ENCODE peak calls at places on chromosomes 13 and 19, in five cellular contexts. S is nucleus accumbens, Z is HAP-1, Y is AG09309, Q is A172. D is an unnamed sample.

GRCh38 chr13:71864094-71864980 is 2.7 kb downstream of the DACH1 start:
- DNase-seq in S (no peak), Z (peak), Y (no peak), Q (no peak), D (peak)

GRCh38 chr19:33529094-33529676 is 7.6 kb upstream of the PEPD start:
- DNase-seq in S (no peak), Z (no peak), Y (no peak), Q (no peak), D (no peak)

GRCh38 chr19:54256250-54257115 is 590 bp downstream of the LILRB5 start:
- DNase-seq in S (no peak), Z (no peak), Y (no peak), Q (no peak), D (no peak)

GRCh38 chr19:7348587-7349230 is at the start of gene ARHGEF18:
- DNase-seq in S (no peak), Z (no peak), Y (no peak), Q (no peak), D (peak)

GRCh38 chr19:18097217-18097992 is at the start of gene MAST3:
- DNase-seq in S (peak), Z (peak), Y (no peak), Q (peak), D (peak)

GRCh38 chr13:21973437-21974125 is 302.7 kb downstream of the FGF9 start:
- DNase-seq in S (no peak), Z (no peak), Y (no peak), Q (no peak), D (no peak)

GRCh38 chr19:3604227-3604986 is 2.3 kb downstream of the TBXA2R start:
- DNase-seq in S (no peak), Z (no peak), Y (no peak), Q (no peak), D (peak)

GRCh38 chr13:111905609-111905945 is 161.4 kb upstream of the SOX1 start:
- DNase-seq in S (no peak), Z (no peak), Y (no peak), Q (no peak), D (no peak)

GRCh38 chr19:4057913-4058695 is 8.6 kb downstream of the ZBTB7A start:
- DNase-seq in S (no peak), Z (peak), Y (peak), Q (peak), D (peak)

GRCh38 chr13:87769445-87769844 is 98.3 kb downstream of the SLITRK5 start:
- DNase-seq in S (no peak), Z (no peak), Y (no peak), Q (no peak), D (no peak)

GRCh38 chr19:46624958-46625661 is at the start of gene PTGIR:
- DNase-seq in S (no peak), Z (no peak), Y (no peak), Q (peak), D (no peak)

GRCh38 chr13:55627221-55627620 is 1513.5 kb upstream of the PRR20A start:
- DNase-seq in S (no peak), Z (no peak), Y (no peak), Q (no peak), D (no peak)

GRCh38 chr19:38210458-38210987 is 13.5 kb downstream of the DPF1 start:
- DNase-seq in S (peak), Z (peak), Y (no peak), Q (no peak), D (peak)

GRCh38 chr13:50936681-50937080 is 27.1 kb downstream of the RNASEH2B start:
- DNase-seq in S (no peak), Z (no peak), Y (peak), Q (no peak), D (no peak)

GRCh38 chr19:48611872-48612271 is 3.0 kb downstream of the FAM83E start:
- DNase-seq in S (no peak), Z (no peak), Y (no peak), Q (no peak), D (no peak)

GRCh38 chr13:24008679-24009078 is 111.4 kb upstream of the C1QTNF9B start:
- DNase-seq in S (no peak), Z (no peak), Y (no peak), Q (no peak), D (no peak)

GRCh38 chr13:78121459-78122348 is 203.1 kb upstream of the EDNRB start:
- DNase-seq in S (peak), Z (peak), Y (peak), Q (peak), D (no peak)

GRCh38 chr19:51607077-51607476 is 23.1 kb downstream of the SIGLEC5 start:
- DNase-seq in S (no peak), Z (no peak), Y (no peak), Q (no peak), D (no peak)

GRCh38 chr19:447816-448546 is 12.9 kb downstream of the SHC2 start:
- DNase-seq in S (no peak), Z (no peak), Y (no peak), Q (no peak), D (no peak)

GRCh38 chr13:43023244-43023931 is at the start of gene DNAJC15:
- DNase-seq in S (peak), Z (no peak), Y (no peak), Q (peak), D (peak)

GRCh38 chr19:2912306-2912705 is 11.6 kb downstream of the ZNF57 start:
- DNase-seq in S (no peak), Z (no peak), Y (no peak), Q (no peak), D (no peak)

GRCh38 chr13:99873141-99873540 is 98.4 kb downstream of the ZIC5 start:
- DNase-seq in S (no peak), Z (no peak), Y (no peak), Q (no peak), D (no peak)

GRCh38 chr19:29091127-29091526 is 121.8 kb downstream of the UQCRFS1 start:
- DNase-seq in S (no peak), Z (no peak), Y (no peak), Q (no peak), D (no peak)

GRCh38 chr19:43936219-43936618 is 1.1 kb upstream of the ZNF45 start:
- DNase-seq in S (no peak), Z (no peak), Y (no peak), Q (no peak), D (no peak)

GRCh38 chr19:9836021-9836420 is 903 bp downstream of the PIN1 start:
- DNase-seq in S (no peak), Z (no peak), Y (peak), Q (peak), D (no peak)

GRCh38 chr13:113671066-113672001 is 4.3 kb downstream of the GRK1 start:
- DNase-seq in S (no peak), Z (no peak), Y (no peak), Q (no peak), D (peak)

GRCh38 chr13:49580980-49581680 is 4.2 kb downstream of the RCBTB1 start:
- DNase-seq in S (no peak), Z (no peak), Y (no peak), Q (no peak), D (no peak)

GRCh38 chr19:46155237-46155636 is 7.2 kb downstream of the IGFL2 start:
- DNase-seq in S (no peak), Z (no peak), Y (no peak), Q (no peak), D (no peak)

GRCh38 chr19:38686530-38686888 is 39.1 kb downstream of the ACTN4 start:
- DNase-seq in S (no peak), Z (no peak), Y (no peak), Q (no peak), D (no peak)

GRCh38 chr13:114235697-114236096 is 1.0 kb downstream of the CDC16 start:
- DNase-seq in S (no peak), Z (no peak), Y (no peak), Q (no peak), D (no peak)

GRCh38 chr13:34346626-34347025 is 528.7 kb downstream of the RFC3 start:
- DNase-seq in S (no peak), Z (no peak), Y (peak), Q (no peak), D (no peak)

GRCh38 chr19:48913114-48913513 is 13.0 kb downstream of the NUCB1 start:
- DNase-seq in S (no peak), Z (peak), Y (no peak), Q (no peak), D (no peak)

GRCh38 chr13:64369121-64369520 is 2861.0 kb downstream of the PCDH9 start:
- DNase-seq in S (no peak), Z (no peak), Y (no peak), Q (no peak), D (no peak)

GRCh38 chr13:31310781-31311180 is 111.0 kb downstream of the B3GLCT start:
- DNase-seq in S (no peak), Z (no peak), Y (no peak), Q (no peak), D (no peak)

GRCh38 chr19:1116726-1117581 is 13.2 kb downstream of the GPX4 start:
- DNase-seq in S (no peak), Z (no peak), Y (no peak), Q (no peak), D (peak)

GRCh38 chr13:101144808-101145419 is 271.4 kb downstream of the NALCN start:
- DNase-seq in S (no peak), Z (peak), Y (no peak), Q (peak), D (no peak)

GRCh38 chr19:40600086-40600917 is 867 bp upstream of the LTBP4 start:
- DNase-seq in S (no peak), Z (no peak), Y (no peak), Q (no peak), D (no peak)